ENCODE peak calls at places on chromosomes 2 and 18, in ten cellular contexts. One of them, this sample, is unnamed.

GRCh38 chr2:62209427-62209991 is 13.6 kb downstream of the B3GNT2 start:
- DNase-seq in IMR-90: no peak
- DNase-seq in HuH-7: no peak
- DNase-seq in Calu3: no peak
- DNase-seq in C1 segment of cervical spinal cord: no peak
- DNase-seq in stimulated activated CD8-positive, alpha-beta memory T cell treated with anti-CD3 and anti-CD28 coated beads, Interleukin-15, amount 100 ng/mL, for 1 hour: no peak
- DNase-seq in AG09309: no peak
- DNase-seq in left lung: no peak
- DNase-seq in heart left ventricle: no peak
- DNase-seq in GM20000: no peak
- DNase-seq in this sample: no peak

GRCh38 chr2:75466708-75467311 is 93.9 kb downstream of the EVA1A start:
- DNase-seq in IMR-90: peak
- DNase-seq in HuH-7: peak
- DNase-seq in Calu3: peak
- DNase-seq in C1 segment of cervical spinal cord: no peak
- DNase-seq in stimulated activated CD8-positive, alpha-beta memory T cell treated with anti-CD3 and anti-CD28 coated beads, Interleukin-15, amount 100 ng/mL, for 1 hour: no peak
- DNase-seq in AG09309: no peak
- DNase-seq in left lung: peak
- DNase-seq in heart left ventricle: no peak
- DNase-seq in GM20000: peak
- DNase-seq in this sample: no peak

GRCh38 chr2:9234680-9235387 is 28.2 kb downstream of the ASAP2 start:
- DNase-seq in IMR-90: peak
- DNase-seq in HuH-7: peak
- DNase-seq in Calu3: peak
- DNase-seq in C1 segment of cervical spinal cord: no peak
- DNase-seq in stimulated activated CD8-positive, alpha-beta memory T cell treated with anti-CD3 and anti-CD28 coated beads, Interleukin-15, amount 100 ng/mL, for 1 hour: no peak
- DNase-seq in AG09309: peak
- DNase-seq in left lung: no peak
- DNase-seq in heart left ventricle: no peak
- DNase-seq in GM20000: no peak
- DNase-seq in this sample: peak

GRCh38 chr2:40148344-40148743 is 303.5 kb downstream of the SLC8A1 start:
- DNase-seq in IMR-90: no peak
- DNase-seq in HuH-7: no peak
- DNase-seq in Calu3: no peak
- DNase-seq in C1 segment of cervical spinal cord: no peak
- DNase-seq in stimulated activated CD8-positive, alpha-beta memory T cell treated with anti-CD3 and anti-CD28 coated beads, Interleukin-15, amount 100 ng/mL, for 1 hour: no peak
- DNase-seq in AG09309: no peak
- DNase-seq in left lung: no peak
- DNase-seq in heart left ventricle: no peak
- DNase-seq in GM20000: no peak
- DNase-seq in this sample: no peak

GRCh38 chr2:151258121-151258520 is 3.5 kb downstream of the RBM43 start:
- DNase-seq in IMR-90: peak
- DNase-seq in HuH-7: no peak
- DNase-seq in Calu3: no peak
- DNase-seq in C1 segment of cervical spinal cord: no peak
- DNase-seq in stimulated activated CD8-positive, alpha-beta memory T cell treated with anti-CD3 and anti-CD28 coated beads, Interleukin-15, amount 100 ng/mL, for 1 hour: no peak
- DNase-seq in AG09309: peak
- DNase-seq in left lung: no peak
- DNase-seq in heart left ventricle: no peak
- DNase-seq in GM20000: no peak
- DNase-seq in this sample: no peak

GRCh38 chr2:81650048-81650971 is 1345.8 kb upstream of the LRRTM1 start:
- DNase-seq in IMR-90: peak
- DNase-seq in HuH-7: no peak
- DNase-seq in Calu3: no peak
- DNase-seq in C1 segment of cervical spinal cord: no peak
- DNase-seq in stimulated activated CD8-positive, alpha-beta memory T cell treated with anti-CD3 and anti-CD28 coated beads, Interleukin-15, amount 100 ng/mL, for 1 hour: no peak
- DNase-seq in AG09309: no peak
- DNase-seq in left lung: no peak
- DNase-seq in heart left ventricle: no peak
- DNase-seq in GM20000: no peak
- DNase-seq in this sample: no peak

GRCh38 chr18:8783335-8783993 is 78.1 kb downstream of the MTCL1 start:
- DNase-seq in IMR-90: no peak
- DNase-seq in HuH-7: no peak
- DNase-seq in Calu3: no peak
- DNase-seq in C1 segment of cervical spinal cord: no peak
- DNase-seq in stimulated activated CD8-positive, alpha-beta memory T cell treated with anti-CD3 and anti-CD28 coated beads, Interleukin-15, amount 100 ng/mL, for 1 hour: no peak
- DNase-seq in AG09309: no peak
- DNase-seq in left lung: no peak
- DNase-seq in heart left ventricle: no peak
- DNase-seq in GM20000: no peak
- DNase-seq in this sample: peak

GRCh38 chr2:51505533-51505932 is 473.6 kb upstream of the NRXN1 start:
- DNase-seq in IMR-90: no peak
- DNase-seq in HuH-7: no peak
- DNase-seq in Calu3: no peak
- DNase-seq in C1 segment of cervical spinal cord: no peak
- DNase-seq in stimulated activated CD8-positive, alpha-beta memory T cell treated with anti-CD3 and anti-CD28 coated beads, Interleukin-15, amount 100 ng/mL, for 1 hour: no peak
- DNase-seq in AG09309: no peak
- DNase-seq in left lung: no peak
- DNase-seq in heart left ventricle: no peak
- DNase-seq in GM20000: no peak
- DNase-seq in this sample: no peak

GRCh38 chr2:15159751-15160177 is 401.4 kb downstream of the NBAS start:
- DNase-seq in IMR-90: peak
- DNase-seq in HuH-7: peak
- DNase-seq in Calu3: peak
- DNase-seq in C1 segment of cervical spinal cord: no peak
- DNase-seq in stimulated activated CD8-positive, alpha-beta memory T cell treated with anti-CD3 and anti-CD28 coated beads, Interleukin-15, amount 100 ng/mL, for 1 hour: no peak
- DNase-seq in AG09309: no peak
- DNase-seq in left lung: no peak
- DNase-seq in heart left ventricle: no peak
- DNase-seq in GM20000: peak
- DNase-seq in this sample: no peak

GRCh38 chr18:58284699-58285490 is 240.9 kb downstream of the NEDD4L start:
- DNase-seq in IMR-90: no peak
- DNase-seq in HuH-7: no peak
- DNase-seq in Calu3: no peak
- DNase-seq in C1 segment of cervical spinal cord: no peak
- DNase-seq in stimulated activated CD8-positive, alpha-beta memory T cell treated with anti-CD3 and anti-CD28 coated beads, Interleukin-15, amount 100 ng/mL, for 1 hour: no peak
- DNase-seq in AG09309: no peak
- DNase-seq in left lung: no peak
- DNase-seq in heart left ventricle: no peak
- DNase-seq in GM20000: no peak
- DNase-seq in this sample: no peak

GRCh38 chr18:44679912-44680270 is 797 bp upstream of the SETBP1 start:
- DNase-seq in IMR-90: peak
- DNase-seq in HuH-7: no peak
- DNase-seq in Calu3: peak
- DNase-seq in C1 segment of cervical spinal cord: peak
- DNase-seq in stimulated activated CD8-positive, alpha-beta memory T cell treated with anti-CD3 and anti-CD28 coated beads, Interleukin-15, amount 100 ng/mL, for 1 hour: no peak
- DNase-seq in AG09309: no peak
- DNase-seq in left lung: peak
- DNase-seq in heart left ventricle: peak
- DNase-seq in GM20000: no peak
- DNase-seq in this sample: peak

GRCh38 chr2:189487283-189488280 is 46.3 kb downstream of the WDR75 start:
- DNase-seq in IMR-90: no peak
- DNase-seq in HuH-7: no peak
- DNase-seq in Calu3: no peak
- DNase-seq in C1 segment of cervical spinal cord: no peak
- DNase-seq in stimulated activated CD8-positive, alpha-beta memory T cell treated with anti-CD3 and anti-CD28 coated beads, Interleukin-15, amount 100 ng/mL, for 1 hour: no peak
- DNase-seq in AG09309: no peak
- DNase-seq in left lung: no peak
- DNase-seq in heart left ventricle: no peak
- DNase-seq in GM20000: no peak
- DNase-seq in this sample: no peak

GRCh38 chr2:236980961-236981360 is 104.7 kb upstream of the COPS8 start:
- DNase-seq in IMR-90: no peak
- DNase-seq in HuH-7: no peak
- DNase-seq in Calu3: no peak
- DNase-seq in C1 segment of cervical spinal cord: no peak
- DNase-seq in stimulated activated CD8-positive, alpha-beta memory T cell treated with anti-CD3 and anti-CD28 coated beads, Interleukin-15, amount 100 ng/mL, for 1 hour: no peak
- DNase-seq in AG09309: no peak
- DNase-seq in left lung: no peak
- DNase-seq in heart left ventricle: no peak
- DNase-seq in GM20000: no peak
- DNase-seq in this sample: no peak

GRCh38 chr2:203061346-203061745 is 46.7 kb downstream of the NBEAL1 start:
- DNase-seq in IMR-90: peak
- DNase-seq in HuH-7: peak
- DNase-seq in Calu3: peak
- DNase-seq in C1 segment of cervical spinal cord: no peak
- DNase-seq in stimulated activated CD8-positive, alpha-beta memory T cell treated with anti-CD3 and anti-CD28 coated beads, Interleukin-15, amount 100 ng/mL, for 1 hour: no peak
- DNase-seq in AG09309: no peak
- DNase-seq in left lung: no peak
- DNase-seq in heart left ventricle: no peak
- DNase-seq in GM20000: no peak
- DNase-seq in this sample: no peak

GRCh38 chr18:13382990-13383821 is 164.6 kb downstream of the LDLRAD4 start:
- DNase-seq in IMR-90: no peak
- DNase-seq in HuH-7: no peak
- DNase-seq in Calu3: no peak
- DNase-seq in C1 segment of cervical spinal cord: no peak
- DNase-seq in stimulated activated CD8-positive, alpha-beta memory T cell treated with anti-CD3 and anti-CD28 coated beads, Interleukin-15, amount 100 ng/mL, for 1 hour: no peak
- DNase-seq in AG09309: no peak
- DNase-seq in left lung: no peak
- DNase-seq in heart left ventricle: no peak
- DNase-seq in GM20000: no peak
- DNase-seq in this sample: no peak

GRCh38 chr2:28128281-28128950 is 237.9 kb downstream of the BABAM2 start:
- DNase-seq in IMR-90: peak
- DNase-seq in HuH-7: no peak
- DNase-seq in Calu3: no peak
- DNase-seq in C1 segment of cervical spinal cord: no peak
- DNase-seq in stimulated activated CD8-positive, alpha-beta memory T cell treated with anti-CD3 and anti-CD28 coated beads, Interleukin-15, amount 100 ng/mL, for 1 hour: no peak
- DNase-seq in AG09309: no peak
- DNase-seq in left lung: no peak
- DNase-seq in heart left ventricle: no peak
- DNase-seq in GM20000: no peak
- DNase-seq in this sample: no peak